ENCODE peak calls at places on chromosomes 11 and 22, in ten cellular contexts. C is stomach; O is NCI-H345; D is mesendoderm; P is stimulated activated CD8-positive, alpha-beta memory T cell treated with anti-CD3 and anti-CD28 coated beads, Interleukin-4, amount 100 ng/mL, for 4 hours; U is activated CD8-positive, alpha-beta memory T cell treated with anti-CD3 and anti-CD28 coated beads, Interleukin-2, amount 50 U/mL, for 4 hours; L is activated T-helper 1 cell treated with anti-CD3 and anti-CD28 coated beads, Interleukin-12 subunit alpha, Interleukin-12 subunit beta, Interleukin-2, Interleukin-4 antibody, amounts not matched to agents 30 ng/mL and 10 ng/mL and 1 ng/mL, durations not matched to agents 14 hours and 24 hours and 36 hours; X is fibroblast of pulmonary artery; W is T-helper 9 cell; R is PC-3. F is an unnamed sample.

GRCh38 chr22:37681556-37682049 is 4.5 kb upstream of the NOL12 start:
- DNase-seq in C (peak; percentile 83), O (peak; percentile 40), D (peak; percentile 81), P (peak; percentile 33), U (peak; percentile 74), L (peak; percentile 67), X (peak; percentile 81), W (peak; percentile 54), R (peak; percentile 74), F (no peak)

GRCh38 chr22:19002684-19003038 is 66.6 kb upstream of the PRODH start:
- DNase-seq in C (no peak), O (no peak), D (no peak), P (no peak), U (no peak), L (no peak), X (no peak), W (no peak), R (no peak), F (no peak)

GRCh38 chr11:47161890-47162289 is 14.8 kb downstream of the ARFGAP2 start:
- DNase-seq in C (no peak), O (no peak), D (no peak), P (no peak), U (no peak), L (no peak), X (no peak), W (no peak), R (no peak), F (no peak)

GRCh38 chr11:118406599-118407166 is 5.3 kb downstream of the ATP5MG start:
- DNase-seq in C (no peak), O (peak; percentile 98), D (no peak), P (no peak), U (no peak), L (no peak), X (peak; percentile 29), W (no peak), R (no peak), F (no peak)

GRCh38 chr11:27076121-27076589 is 35.5 kb downstream of the BBOX1 start:
- DNase-seq in C (no peak), O (peak; percentile 85), D (no peak), P (no peak), U (no peak), L (no peak), X (no peak), W (no peak), R (no peak), F (no peak)

GRCh38 chr22:26949193-26949592 is 291.8 kb downstream of the MIAT start:
- DNase-seq in C (no peak), O (no peak), D (peak; percentile 15), P (no peak), U (no peak), L (no peak), X (peak; percentile 45), W (no peak), R (peak; percentile 4), F (no peak)

GRCh38 chr11:2096919-2097301 is 42.3 kb downstream of the IGF2 start:
- DNase-seq in C (no peak), O (no peak), D (no peak), P (no peak), U (no peak), L (no peak), X (no peak), W (no peak), R (no peak), F (no peak)

GRCh38 chr22:26452236-26453016 is 23.4 kb downstream of the ASPHD2 start:
- DNase-seq in C (peak; percentile 22), O (no peak), D (no peak), P (no peak), U (no peak), L (no peak), X (no peak), W (no peak), R (no peak), F (no peak)

GRCh38 chr11:93783362-93783761 is 720 bp upstream of the MED17 start:
- DNase-seq in C (no peak), O (no peak), D (no peak), P (no peak), U (no peak), L (no peak), X (no peak), W (no peak), R (no peak), F (no peak)

F was measured in glomerular endothelial cell.